ENCODE peak calls at places on chromosome 6, in six cellular contexts. One of them, this sample, is unnamed.
A peak's percentile ranks its signal among the peaks of the same experiment; 100 is the strongest.

GRCh38 chr6:18478610-18479009 is 91.5 kb downstream of the RNF144B start:
- DNase-seq in aorta: no peak
- DNase-seq in lower leg skin: no peak
- DNase-seq in mammary epithelial cell: no peak
- DNase-seq in AG09309: no peak
- DNase-seq in RWPE2: no peak
- DNase-seq in this sample: no peak

GRCh38 chr6:124002377-124003081 is 198.9 kb downstream of the NKAIN2 start:
- DNase-seq in AG09309: no peak
- DNase-seq in RWPE2: no peak
- DNase-seq in mammary epithelial cell: no peak
- DNase-seq in lower leg skin: no peak
- DNase-seq in aorta: no peak
- DNase-seq in this sample: no peak

GRCh38 chr6:166104107-166104506 is 63.5 kb downstream of the TBXT start:
- DNase-seq in lower leg skin: no peak
- DNase-seq in RWPE2: no peak
- DNase-seq in AG09309: no peak
- DNase-seq in mammary epithelial cell: no peak
- DNase-seq in aorta: no peak
- DNase-seq in this sample: no peak

GRCh38 chr6:159104931-159105330 is 60.1 kb upstream of the TAGAP start:
- DNase-seq in aorta: no peak
- DNase-seq in RWPE2: no peak
- DNase-seq in AG09309: no peak
- DNase-seq in mammary epithelial cell: peak; percentile 69
- DNase-seq in lower leg skin: peak; percentile 81
- DNase-seq in this sample: no peak

GRCh38 chr6:34189806-34190503 is 44.1 kb upstream of the GRM4 start:
- DNase-seq in aorta: peak; percentile 66
- DNase-seq in RWPE2: peak; percentile 25
- DNase-seq in AG09309: no peak
- DNase-seq in mammary epithelial cell: no peak
- DNase-seq in lower leg skin: peak; percentile 81
- DNase-seq in this sample: no peak

GRCh38 chr6:116314878-116315277 is 35.1 kb upstream of the TSPYL1 start:
- DNase-seq in aorta: no peak
- DNase-seq in AG09309: no peak
- DNase-seq in mammary epithelial cell: no peak
- DNase-seq in RWPE2: no peak
- DNase-seq in lower leg skin: no peak
- DNase-seq in this sample: no peak

GRCh38 chr6:17484201-17484606 is 90.8 kb downstream of the CAP2 start:
- DNase-seq in mammary epithelial cell: no peak
- DNase-seq in aorta: no peak
- DNase-seq in lower leg skin: peak; percentile 49
- DNase-seq in AG09309: no peak
- DNase-seq in RWPE2: no peak
- DNase-seq in this sample: no peak

GRCh38 chr6:33114428-33114827 is 38.6 kb downstream of the HLA-DPB1 start:
- DNase-seq in lower leg skin: no peak
- DNase-seq in AG09309: no peak
- DNase-seq in mammary epithelial cell: no peak
- DNase-seq in RWPE2: no peak
- DNase-seq in aorta: no peak
- DNase-seq in this sample: no peak

GRCh38 chr6:3398165-3398562 is 58.7 kb downstream of the SLC22A23 start:
- DNase-seq in mammary epithelial cell: no peak
- DNase-seq in RWPE2: no peak
- DNase-seq in aorta: no peak
- DNase-seq in lower leg skin: no peak
- DNase-seq in AG09309: no peak
- DNase-seq in this sample: no peak

GRCh38 chr6:152184573-152185157 is 377.2 kb downstream of the ESR1 start:
- DNase-seq in lower leg skin: no peak
- DNase-seq in AG09309: no peak
- DNase-seq in aorta: no peak
- DNase-seq in RWPE2: no peak
- DNase-seq in mammary epithelial cell: no peak
- DNase-seq in this sample: no peak

GRCh38 chr6:142300758-142301251 is 1.0 kb upstream of the ADGRG6 start:
- DNase-seq in mammary epithelial cell: peak; percentile 91
- DNase-seq in AG09309: no peak
- DNase-seq in aorta: peak; percentile 42
- DNase-seq in lower leg skin: peak; percentile 76
- DNase-seq in RWPE2: peak; percentile 99
- DNase-seq in this sample: peak; percentile 65

GRCh38 chr6:38566295-38566694 is 73.4 kb downstream of the BTBD9 start:
- DNase-seq in lower leg skin: no peak
- DNase-seq in AG09309: no peak
- DNase-seq in aorta: no peak
- DNase-seq in RWPE2: no peak
- DNase-seq in mammary epithelial cell: no peak
- DNase-seq in this sample: no peak

GRCh38 chr6:26187981-26188635 is 100.9 kb downstream of the HFE start:
- DNase-seq in aorta: no peak
- DNase-seq in RWPE2: no peak
- DNase-seq in mammary epithelial cell: no peak
- DNase-seq in AG09309: no peak
- DNase-seq in lower leg skin: no peak
- DNase-seq in this sample: peak; percentile 41

GRCh38 chr6:163843194-163843593 is 428.7 kb downstream of the QKI start:
- DNase-seq in lower leg skin: no peak
- DNase-seq in aorta: no peak
- DNase-seq in RWPE2: no peak
- DNase-seq in AG09309: no peak
- DNase-seq in mammary epithelial cell: no peak
- DNase-seq in this sample: no peak

GRCh38 chr6:4296552-4296951 is 161.2 kb upstream of the ECI2 start:
- DNase-seq in mammary epithelial cell: no peak
- DNase-seq in AG09309: no peak
- DNase-seq in RWPE2: no peak
- DNase-seq in aorta: no peak
- DNase-seq in lower leg skin: no peak
- DNase-seq in this sample: no peak

GRCh38 chr6:73451166-73452106 is 661 bp downstream of the CGAS start:
- DNase-seq in mammary epithelial cell: no peak
- DNase-seq in aorta: peak; percentile 62
- DNase-seq in lower leg skin: peak; percentile 88
- DNase-seq in RWPE2: peak; percentile 54
- DNase-seq in AG09309: no peak
- DNase-seq in this sample: peak; percentile 70

GRCh38 chr6:21506126-21506525 is 87.4 kb upstream of the SOX4 start:
- DNase-seq in RWPE2: no peak
- DNase-seq in AG09309: no peak
- DNase-seq in aorta: no peak
- DNase-seq in lower leg skin: no peak
- DNase-seq in mammary epithelial cell: peak; percentile 72
- DNase-seq in this sample: no peak

GRCh38 chr6:21505574-21505990 is 88.0 kb upstream of the SOX4 start:
- DNase-seq in AG09309: no peak
- DNase-seq in RWPE2: no peak
- DNase-seq in aorta: no peak
- DNase-seq in mammary epithelial cell: peak; percentile 84
- DNase-seq in lower leg skin: no peak
- DNase-seq in this sample: no peak

GRCh38 chr6:21501815-21502214 is 91.7 kb upstream of the SOX4 start:
- DNase-seq in AG09309: no peak
- DNase-seq in aorta: no peak
- DNase-seq in RWPE2: no peak
- DNase-seq in mammary epithelial cell: no peak
- DNase-seq in lower leg skin: no peak
- DNase-seq in this sample: no peak

GRCh38 chr6:21502682-21503081 is 90.9 kb upstream of the SOX4 start:
- DNase-seq in AG09309: no peak
- DNase-seq in RWPE2: no peak
- DNase-seq in lower leg skin: no peak
- DNase-seq in mammary epithelial cell: no peak
- DNase-seq in aorta: no peak
- DNase-seq in this sample: no peak

DNA sequence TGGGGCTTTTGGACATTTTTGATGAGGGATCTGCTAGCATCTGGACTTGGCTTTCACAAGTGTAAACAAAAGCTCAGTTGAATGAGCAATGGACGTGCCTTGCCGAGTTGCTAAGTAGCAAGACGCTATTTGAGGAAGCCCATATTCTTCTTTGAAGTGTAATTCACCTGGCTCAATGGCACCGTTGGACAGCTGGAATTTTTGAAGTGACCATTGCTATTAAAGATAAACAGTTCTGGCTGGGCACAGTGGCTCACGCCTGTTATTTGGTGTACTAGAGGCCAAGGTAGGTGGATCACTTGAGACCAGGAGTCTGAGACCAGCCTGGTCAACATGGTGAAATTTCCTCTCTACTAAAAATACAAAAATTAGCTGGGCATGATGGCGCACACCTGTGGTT is 88.8 kb upstream of the SOX4 start:
- DNase-seq in RWPE2: no peak
- DNase-seq in AG09309: no peak
- DNase-seq in lower leg skin: no peak
- DNase-seq in mammary epithelial cell: no peak
- DNase-seq in aorta: no peak
- DNase-seq in this sample: no peak
- H3K4me3 ChIP-seq in RWPE2: no peak overlapping the region
- H3K4me3 ChIP-seq in AG09309: no peak overlapping the region
- H3K4me3 ChIP-seq in lower leg skin: no peak overlapping the region
- H3K4me3 ChIP-seq in mammary epithelial cell: no peak overlapping the region
- H3K4me3 ChIP-seq in aorta: no peak overlapping the region
- H3K4me3 ChIP-seq in this sample: no peak overlapping the region

DNA sequence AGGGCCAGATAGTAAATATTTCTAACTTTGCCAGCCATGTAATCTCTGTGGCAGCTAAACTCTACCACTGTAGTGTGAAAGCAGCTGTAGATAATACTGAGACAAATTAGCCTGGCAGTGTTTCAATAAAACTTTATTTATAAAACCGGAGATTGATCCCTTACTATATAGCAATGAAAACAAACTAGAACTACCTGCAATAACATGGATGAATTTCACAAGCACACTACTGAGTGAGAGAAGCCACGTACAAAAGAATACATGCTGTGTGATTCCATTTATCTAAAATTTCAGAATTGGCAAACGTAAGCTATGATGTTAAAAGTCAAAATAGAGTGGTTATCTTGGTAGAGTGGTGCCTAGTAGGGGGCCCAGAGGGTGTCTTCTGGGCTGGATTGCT is 198.7 kb upstream of the SGK1 start:
- DNase-seq in AG09309: no peak
- DNase-seq in mammary epithelial cell: no peak
- DNase-seq in lower leg skin: no peak
- DNase-seq in RWPE2: no peak
- DNase-seq in aorta: no peak
- DNase-seq in this sample: no peak
- H3K4me3 ChIP-seq in AG09309: no peak overlapping the region
- H3K4me3 ChIP-seq in mammary epithelial cell: no peak overlapping the region
- H3K4me3 ChIP-seq in lower leg skin: no peak overlapping the region
- H3K4me3 ChIP-seq in RWPE2: no peak overlapping the region
- H3K4me3 ChIP-seq in aorta: no peak overlapping the region
- H3K4me3 ChIP-seq in this sample: no peak overlapping the region

DNA sequence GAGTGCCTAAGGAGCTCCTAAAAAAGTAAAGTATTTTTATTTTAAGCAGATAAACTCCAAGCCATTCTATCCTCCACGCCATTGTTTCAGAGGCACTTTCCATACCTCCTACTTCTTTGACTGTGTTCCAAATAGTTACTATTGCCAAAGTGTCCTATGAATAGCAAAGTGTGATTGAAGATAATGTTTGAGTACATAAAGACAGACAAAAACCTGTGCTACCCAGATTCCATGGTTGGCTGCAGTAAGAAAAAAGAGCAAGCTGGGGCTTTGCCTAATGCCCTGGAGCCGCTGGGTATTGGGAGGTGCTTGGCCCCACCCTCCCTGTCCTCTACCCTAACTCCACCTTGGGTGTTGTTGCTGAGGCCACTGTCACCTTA is 5.2 kb upstream of the MBOAT1 start:
- DNase-seq in RWPE2: no peak
- DNase-seq in aorta: no peak
- DNase-seq in AG09309: no peak
- DNase-seq in lower leg skin: no peak
- DNase-seq in mammary epithelial cell: no peak
- DNase-seq in this sample: no peak
- H3K4me3 ChIP-seq in RWPE2: no peak overlapping the region
- H3K4me3 ChIP-seq in aorta: no peak overlapping the region
- H3K4me3 ChIP-seq in AG09309: no peak overlapping the region
- H3K4me3 ChIP-seq in lower leg skin: no peak overlapping the region
- H3K4me3 ChIP-seq in mammary epithelial cell: no peak overlapping the region
- H3K4me3 ChIP-seq in this sample: no peak overlapping the region

GRCh38 chr6:47254906-47255305 is 54.8 kb downstream of the TNFRSF21 start:
- DNase-seq in mammary epithelial cell: peak; percentile 19
- DNase-seq in lower leg skin: no peak
- DNase-seq in AG09309: no peak
- DNase-seq in RWPE2: no peak
- DNase-seq in aorta: no peak
- DNase-seq in this sample: no peak

GRCh38 chr6:47252636-47253035 is 57.1 kb downstream of the TNFRSF21 start:
- DNase-seq in lower leg skin: no peak
- DNase-seq in mammary epithelial cell: no peak
- DNase-seq in AG09309: no peak
- DNase-seq in RWPE2: no peak
- DNase-seq in aorta: no peak
- DNase-seq in this sample: no peak

GRCh38 chr6:47251396-47251795 is 58.3 kb downstream of the TNFRSF21 start:
- DNase-seq in AG09309: no peak
- DNase-seq in RWPE2: no peak
- DNase-seq in mammary epithelial cell: no peak
- DNase-seq in aorta: no peak
- DNase-seq in lower leg skin: no peak
- DNase-seq in this sample: no peak

GRCh38 chr6:47254051-47254450 is 55.7 kb downstream of the TNFRSF21 start:
- DNase-seq in AG09309: no peak
- DNase-seq in lower leg skin: no peak
- DNase-seq in mammary epithelial cell: no peak
- DNase-seq in RWPE2: no peak
- DNase-seq in aorta: no peak
- DNase-seq in this sample: no peak

GRCh38 chr6:47253136-47253535 is 56.6 kb downstream of the TNFRSF21 start:
- DNase-seq in lower leg skin: no peak
- DNase-seq in aorta: no peak
- DNase-seq in mammary epithelial cell: no peak
- DNase-seq in RWPE2: no peak
- DNase-seq in AG09309: no peak
- DNase-seq in this sample: no peak
- H3K4me3 ChIP-seq in lower leg skin: no peak overlapping the region
- H3K4me3 ChIP-seq in aorta: no peak overlapping the region
- H3K4me3 ChIP-seq in mammary epithelial cell: no peak overlapping the region
- H3K4me3 ChIP-seq in RWPE2: no peak overlapping the region
- H3K4me3 ChIP-seq in AG09309: no peak overlapping the region
- H3K4me3 ChIP-seq in this sample: no peak overlapping the region

DNA sequence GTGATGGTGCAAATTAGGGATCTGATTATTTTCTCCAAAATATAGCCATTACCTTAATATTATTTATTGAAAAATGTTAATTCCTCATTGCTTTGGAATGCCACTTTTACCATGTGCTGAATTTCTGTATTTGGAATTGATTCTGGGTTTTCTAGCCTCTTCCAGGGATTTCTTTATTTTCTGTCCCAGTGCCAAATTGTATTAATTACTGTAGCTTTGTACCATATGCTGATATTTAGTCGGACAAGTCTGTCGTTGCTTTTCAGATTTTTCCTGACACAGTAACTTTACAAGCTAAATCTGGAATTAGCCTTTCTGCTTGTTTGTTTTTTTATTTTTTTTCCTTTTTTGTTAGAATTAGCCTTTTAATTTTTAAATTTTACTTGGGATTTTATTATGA is 10.9 kb upstream of the TMEM14B start:
- DNase-seq in lower leg skin: no peak
- DNase-seq in aorta: no peak
- DNase-seq in mammary epithelial cell: no peak
- DNase-seq in RWPE2: no peak
- DNase-seq in AG09309: no peak
- DNase-seq in this sample: no peak
- H3K4me3 ChIP-seq in lower leg skin: no peak overlapping the region
- H3K4me3 ChIP-seq in aorta: no peak overlapping the region
- H3K4me3 ChIP-seq in mammary epithelial cell: no peak overlapping the region
- H3K4me3 ChIP-seq in RWPE2: no peak overlapping the region
- H3K4me3 ChIP-seq in AG09309: no peak overlapping the region
- H3K4me3 ChIP-seq in this sample: no peak overlapping the region

This sample was measured in MG63.